ENCODE peak calls at places on chromosome 2, in five cellular contexts. W is upper lobe of right lung, I is tibial artery, Z is neuronal stem cell, G is fibroblast of lung. K is an unnamed sample. For H3K36me3 and H3K4me1, the result is how much of the 10 kb centered on the place peaks cover.

GRCh38 chr2:209673811-209674210 is 97.8 kb upstream of the UNC80 start:
- DNase-seq in W (no peak), I (no peak), Z (no peak), G (no peak), K (no peak)

GRCh38 chr2:133139847-133140533 is 428.3 kb downstream of the NCKAP5 start:
- DNase-seq in W (no peak), I (no peak), Z (peak), G (no peak), K (no peak)

GRCh38 chr2:33210626-33211025 is 263.9 kb downstream of the LTBP1 start:
- DNase-seq in W (no peak), I (peak), Z (no peak), G (peak), K (peak)

GRCh38 chr2:233380132-233381012 is 26.1 kb downstream of the DGKD start:
- DNase-seq in W (no peak), I (no peak), Z (no peak), G (peak), K (no peak)

GRCh38 chr2:42252464-42252863 is 83.3 kb downstream of the EML4 start:
- DNase-seq in W (no peak), I (no peak), Z (no peak), G (peak), K (no peak)

GRCh38 chr2:233143700-233144331 is 83.7 kb downstream of the INPP5D start:
- DNase-seq in W (no peak), I (no peak), Z (no peak), G (no peak), K (no peak)

GRCh38 chr2:119818792-119819191 is 59.1 kb downstream of the PTPN4 start:
- DNase-seq in W (no peak), I (no peak), Z (no peak), G (no peak), K (no peak)

GRCh38 chr2:15700131-15700530 is 108.5 kb downstream of the DDX1 start:
- DNase-seq in W (no peak), I (no peak), Z (no peak), G (no peak), K (no peak)

GRCh38 chr2:140604096-140604495 is 1526.7 kb downstream of the LRP1B start:
- DNase-seq in W (no peak), I (no peak), Z (no peak), G (peak), K (no peak)

GRCh38 chr2:164948540-164948939 is 6.8 kb downstream of the SLC38A11 start:
- DNase-seq in W (no peak), I (no peak), Z (no peak), G (no peak), K (no peak)

GRCh38 chr2:60508307-60508706 is 45.1 kb downstream of the BCL11A start:
- DNase-seq in W (no peak), I (no peak), Z (no peak), G (no peak), K (no peak)

GRCh38 chr2:28411166-28411755 is 18.6 kb downstream of the FOSL2 start:
- DNase-seq in W (no peak), I (peak), Z (no peak), G (no peak), K (no peak)

GRCh38 chr2:150188177-150188576 is 299.3 kb downstream of the RND3 start:
- DNase-seq in W (no peak), I (no peak), Z (no peak), G (peak), K (no peak)

GRCh38 chr2:172440795-172441194 is 13.4 kb downstream of the ITGA6 start:
- DNase-seq in W (no peak), I (no peak), Z (no peak), G (peak), K (no peak)

GRCh38 chr2:163778045-163778753 is 42.4 kb upstream of the FIGN start:
- DNase-seq in W (no peak), I (no peak), Z (no peak), G (peak), K (no peak)

GRCh38 chr2:37318401-37318800 is 6.2 kb downstream of the PRKD3 start:
- DNase-seq in W (no peak), I (no peak), Z (no peak), G (peak), K (no peak)

GRCh38 chr2:231604101-231604684 is 11.5 kb downstream of the TEX44 start:
- DNase-seq in W (peak), I (peak), Z (no peak), G (no peak), K (no peak)

GRCh38 chr2:224608104-224608503 is 22.9 kb upstream of the CUL3 start:
- DNase-seq in W (no peak), I (no peak), Z (no peak), G (no peak), K (no peak)

GRCh38 chr2:112637289-112637660 is 8.5 kb upstream of the SLC20A1 start:
- DNase-seq in W (no peak), I (no peak), Z (no peak), G (no peak), K (no peak)

GRCh38 chr2:216287251-216287650 is 85.0 kb downstream of the MARCHF4 start:
- DNase-seq in W (no peak), I (no peak), Z (no peak), G (no peak), K (no peak)

GRCh38 chr2:63163231-63163845 is 112.7 kb downstream of the OTX1 start:
- DNase-seq in W (no peak), I (no peak), Z (no peak), G (no peak), K (no peak)

GRCh38 chr2:190283783-190284182 is 35.8 kb downstream of the HIBCH start:
- DNase-seq in W (no peak), I (no peak), Z (no peak), G (peak), K (no peak)

GRCh38 chr2:23135481-23136100 is 249.4 kb upstream of the KLHL29 start:
- DNase-seq in W (no peak), I (peak), Z (no peak), G (no peak), K (peak)

GRCh38 chr2:165573534-165574461 is 104.3 kb downstream of the CSRNP3 start:
- DNase-seq in W (peak), I (no peak), Z (peak), G (peak), K (no peak)

GRCh38 chr2:36338827-36339145 is 16.8 kb upstream of the CRIM1 start:
- DNase-seq in W (no peak), I (no peak), Z (no peak), G (peak), K (no peak)

GRCh38 chr2:20577495-20578235 is 73.2 kb downstream of the HS1BP3 start:
- DNase-seq in W (peak), I (peak), Z (no peak), G (peak), K (no peak)

GRCh38 chr2:30348825-30349224 is 98.2 kb upstream of the LCLAT1 start:
- DNase-seq in W (no peak), I (no peak), Z (no peak), G (no peak), K (no peak)

GRCh38 chr2:131682122-131682944 is 154.6 kb downstream of the CCDC74A start:
- DNase-seq in W (peak), I (peak), Z (peak), G (peak), K (peak)

GRCh38 chr2:37388074-37388473 is 43.6 kb downstream of the QPCT start:
- DNase-seq in W (no peak), I (no peak), Z (no peak), G (peak), K (no peak)

GRCh38 chr2:46801731-46802664 is 113.6 kb downstream of the MCFD2 start:
- DNase-seq in W (no peak), I (peak), Z (no peak), G (peak), K (no peak)

GRCh38 chr2:160051374-160051800 is 11.0 kb downstream of the PLA2R1 start:
- DNase-seq in W (no peak), I (no peak), Z (no peak), G (peak), K (no peak)

GRCh38 chr2:201073071-201073470 is 1.3 kb downstream of the NDUFB3 start:
- DNase-seq in W (no peak), I (no peak), Z (no peak), G (no peak), K (no peak)
- H3K4me3 ChIP-seq in W (peak), I (peak), Z (no peak), G (peak), K (no peak)

GRCh38 chr2:241156997-241157441 is 6.8 kb downstream of the PPP1R7 start:
- DNase-seq in W (no peak), I (no peak), Z (no peak), G (no peak), K (no peak)

GRCh38 chr2:241158546-241158900 is 8.3 kb downstream of the PPP1R7 start:
- DNase-seq in W (no peak), I (no peak), Z (no peak), G (no peak), K (no peak)

GRCh38 chr2:241160318-241160717 is 10.1 kb downstream of the PPP1R7 start:
- DNase-seq in W (no peak), I (no peak), Z (no peak), G (no peak), K (no peak)

GRCh38 chr2:241157841-241158545 is 7.7 kb downstream of the PPP1R7 start:
- DNase-seq in W (no peak), I (no peak), Z (no peak), G (peak), K (no peak)

DNA sequence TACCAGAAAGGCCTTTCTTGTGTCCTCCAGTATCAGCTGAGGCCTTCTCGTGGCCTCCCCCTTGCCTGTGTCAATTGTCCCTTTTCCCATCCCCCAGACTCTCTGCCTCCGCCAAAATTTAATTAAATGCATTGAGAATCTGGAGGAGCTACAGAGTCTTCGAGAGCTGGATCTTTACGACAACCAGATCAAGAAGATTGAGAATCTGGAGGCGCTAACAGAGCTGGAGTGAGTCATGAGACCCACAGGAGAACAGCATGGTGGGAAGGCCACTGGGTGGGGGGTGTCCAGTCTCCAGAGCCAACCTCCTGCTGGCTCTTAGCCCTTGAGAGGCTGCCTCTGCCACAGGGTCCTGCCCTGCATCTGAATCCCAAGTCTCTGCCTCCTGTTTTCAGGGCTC is 8.8 kb downstream of the PPP1R7 start:
- DNase-seq in W (no peak), I (no peak), Z (no peak), G (no peak), K (no peak)
- H3K36me3 ChIP-seq in W (half or more), I (under half), Z (under half), G (under half), K (under half)

DNA sequence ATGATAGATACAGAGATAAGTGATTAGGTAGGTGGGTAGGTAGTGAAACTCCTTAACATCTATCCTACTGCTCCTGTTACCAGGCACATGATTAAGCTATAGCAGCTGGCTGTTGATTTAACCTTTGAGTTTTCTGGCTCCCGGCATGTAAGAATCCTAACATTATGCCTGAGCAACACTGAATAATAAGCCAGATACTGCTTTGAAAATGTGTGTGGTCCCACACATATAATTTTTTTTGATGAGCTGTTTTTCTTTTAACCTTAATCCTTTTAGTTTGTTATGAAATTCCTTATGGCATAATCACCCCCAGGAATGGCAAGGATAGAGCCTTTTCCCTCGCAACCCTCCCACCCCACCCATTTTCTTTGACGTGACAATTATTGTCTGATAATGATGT is 104.2 kb upstream of the NEUROD1 start:
- DNase-seq in W (no peak), I (no peak), Z (no peak), G (peak), K (no peak)
- H3K4me1 ChIP-seq in W (under half), I (under half), Z (under half), G (under half), K (under half)

DNA sequence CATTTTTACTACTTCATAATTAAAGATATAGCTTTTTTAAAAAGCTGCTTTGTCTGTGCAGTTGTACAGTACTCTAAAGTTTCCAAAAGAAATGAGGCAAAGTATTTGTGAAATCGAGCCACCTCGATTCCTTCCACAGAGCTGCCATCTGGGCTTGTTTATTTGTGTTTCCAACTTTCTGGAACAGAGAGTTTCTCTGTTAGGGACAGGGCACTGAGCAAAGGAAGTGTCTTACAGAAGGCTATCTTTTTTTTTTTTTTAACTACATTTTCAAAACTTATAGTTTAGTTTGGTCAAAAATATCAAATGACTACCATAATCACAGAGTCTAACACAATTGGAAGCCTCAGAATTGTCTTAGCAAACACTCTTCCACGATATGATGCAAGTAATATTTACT is 841 bp downstream of the RFTN2 start:
- DNase-seq in W (no peak), I (no peak), Z (no peak), G (peak), K (no peak)
- H3K4me3 ChIP-seq in W (peak), I (peak), Z (no peak), G (peak), K (peak)

K was measured in thoracic aorta.